ENCODE peak calls at places on chromosomes 16 and 17, in five cellular contexts. K, W, H, X and L are unnamed samples.

GRCh38 chr17:81264640-81265039 is 25.5 kb downstream of the NDUFAF8 start:
- DNase-seq in X (no peak), W (no peak), H (no peak), K (no peak), L (no peak)

GRCh38 chr17:40103082-40103741 is 2.8 kb upstream of the NR1D1 start:
- DNase-seq in K (no peak), H (no peak), W (no peak), X (peak), L (no peak)

GRCh38 chr16:57530531-57531252 is 5.7 kb downstream of the CCDC102A start:
- DNase-seq in H (no peak), K (no peak), W (no peak), X (no peak), L (no peak)

GRCh38 chr17:80025140-80025539 is 10.5 kb downstream of the TBC1D16 start:
- DNase-seq in K (no peak), W (no peak), X (no peak), H (no peak), L (no peak)

GRCh38 chr16:68382296-68382718 is 66.0 kb downstream of the SMPD3 start:
- DNase-seq in W (no peak), H (no peak), X (no peak), K (no peak), L (no peak)

GRCh38 chr17:4566785-4567184 is 6.4 kb upstream of the GGT6 start:
- DNase-seq in H (no peak), K (peak), X (peak), W (peak), L (no peak)

GRCh38 chr16:138049-138417 is 440 bp downstream of the NPRL3 start:
- DNase-seq in K (no peak), W (no peak), X (peak), H (no peak), L (peak)

GRCh38 chr17:7809086-7809790 is 24.8 kb upstream of the KDM6B start:
- DNase-seq in K (no peak), H (no peak), W (no peak), X (no peak), L (no peak)

GRCh38 chr17:48148029-48148759 is 40.6 kb downstream of the SNX11 start:
- DNase-seq in X (no peak), W (no peak), K (no peak), H (no peak), L (no peak)

GRCh38 chr17:80868022-80868609 is 123.5 kb upstream of the CHMP6 start:
- DNase-seq in W (no peak), H (no peak), X (no peak), K (no peak), L (no peak)